ENCODE peak calls at places on chromosomes 11 and 22, in eight cellular contexts. G, D, M, T, Q, S, Z and L are unnamed samples.

GRCh38 chr11:66559141-66559861 is 9.1 kb downstream of the CTSF start:
- DNase-seq in S (no peak), G (no peak), Q (no peak), T (peak; percentile 38), Z (no peak), D (no peak), M (no peak), L (no peak)

GRCh38 chr22:48968201-48968959 is 859.3 kb downstream of the BRD1 start:
- DNase-seq in S (no peak), Z (no peak), T (no peak), Q (no peak), D (no peak), G (peak; percentile 39), M (no peak), L (no peak)

GRCh38 chr11:11732116-11732515 is 109.7 kb upstream of the USP47 start:
- DNase-seq in G (no peak), M (no peak), T (no peak), D (peak; percentile 32), Z (no peak), S (no peak), Q (no peak), L (no peak)

GRCh38 chr11:104668797-104669463 is 229.3 kb downstream of the CASP12 start:
- DNase-seq in S (peak; percentile 73), G (no peak), T (no peak), D (peak; percentile 90), Q (no peak), M (no peak), Z (no peak), L (peak; percentile 52)

GRCh38 chr11:78110830-78111229 is 28.6 kb downstream of the ALG8 start:
- DNase-seq in Z (no peak), T (no peak), M (no peak), Q (no peak), G (no peak), D (peak; percentile 68), S (no peak), L (no peak)

GRCh38 chr11:123740787-123741158 is 687 bp downstream of the ZNF202 start:
- DNase-seq in G (no peak), T (no peak), D (no peak), M (no peak), Q (no peak), Z (no peak), S (no peak), L (no peak)

GRCh38 chr11:75280227-75280671 is 39.7 kb downstream of the TPBGL start:
- DNase-seq in Z (peak; percentile 38), T (peak; percentile 80), M (peak; percentile 75), D (peak; percentile 72), G (peak; percentile 77), Q (peak; percentile 67), S (peak; percentile 52), L (peak; percentile 55)

GRCh38 chr22:50186181-50186731 is 543 bp downstream of the TRABD start:
- DNase-seq in T (no peak), Q (no peak), Z (no peak), D (no peak), G (no peak), M (peak; percentile 59), S (no peak), L (no peak)

GRCh38 chr11:61826930-61827572 is 1.0 kb upstream of the FADS2 start:
- DNase-seq in Z (no peak), Q (no peak), T (no peak), D (no peak), M (no peak), G (no peak), S (no peak), L (no peak)